ENCODE peak calls at places on chromosome 10, in six cellular contexts. One of them, this sample, is unnamed.

GRCh38 chr10:97333351-97333600 is 1.3 kb downstream of the FRAT2 start:
- DNase-seq in tibial artery: no peak
- DNase-seq in Calu3: peak
- DNase-seq in fibroblast of pulmonary artery: peak
- DNase-seq in adrenal gland: no peak
- DNase-seq in CD8-positive, alpha-beta T cell: no peak
- DNase-seq in this sample: no peak

GRCh38 chr10:113347508-113347907 is 205.3 kb upstream of the HABP2 start:
- DNase-seq in tibial artery: peak
- DNase-seq in Calu3: no peak
- DNase-seq in fibroblast of pulmonary artery: no peak
- DNase-seq in adrenal gland: no peak
- DNase-seq in CD8-positive, alpha-beta T cell: no peak
- DNase-seq in this sample: no peak

GRCh38 chr10:120429395-120429794 is 27.6 kb upstream of the PLPP4 start:
- DNase-seq in tibial artery: no peak
- DNase-seq in Calu3: no peak
- DNase-seq in fibroblast of pulmonary artery: no peak
- DNase-seq in adrenal gland: no peak
- DNase-seq in CD8-positive, alpha-beta T cell: no peak
- DNase-seq in this sample: no peak

GRCh38 chr10:131781791-131782190 is 119.0 kb upstream of the PPP2R2D start:
- DNase-seq in tibial artery: peak
- DNase-seq in Calu3: no peak
- DNase-seq in fibroblast of pulmonary artery: no peak
- DNase-seq in adrenal gland: no peak
- DNase-seq in CD8-positive, alpha-beta T cell: no peak
- DNase-seq in this sample: no peak

GRCh38 chr10:132707776-132708171 is 78.2 kb downstream of the NKX6-2 start:
- DNase-seq in tibial artery: peak
- DNase-seq in Calu3: no peak
- DNase-seq in fibroblast of pulmonary artery: no peak
- DNase-seq in adrenal gland: no peak
- DNase-seq in CD8-positive, alpha-beta T cell: no peak
- DNase-seq in this sample: no peak

GRCh38 chr10:89633484-89633883 is 11.6 kb downstream of the PANK1 start:
- DNase-seq in tibial artery: no peak
- DNase-seq in Calu3: peak
- DNase-seq in fibroblast of pulmonary artery: peak
- DNase-seq in adrenal gland: no peak
- DNase-seq in CD8-positive, alpha-beta T cell: no peak
- DNase-seq in this sample: no peak

GRCh38 chr10:7826971-7827370 is 8.7 kb downstream of the TAF3 start:
- DNase-seq in tibial artery: no peak
- DNase-seq in Calu3: no peak
- DNase-seq in fibroblast of pulmonary artery: peak
- DNase-seq in adrenal gland: no peak
- DNase-seq in CD8-positive, alpha-beta T cell: no peak
- DNase-seq in this sample: no peak

GRCh38 chr10:63318491-63318890 is 147.3 kb downstream of the JMJD1C start:
- DNase-seq in tibial artery: no peak
- DNase-seq in Calu3: no peak
- DNase-seq in fibroblast of pulmonary artery: peak
- DNase-seq in adrenal gland: no peak
- DNase-seq in CD8-positive, alpha-beta T cell: no peak
- DNase-seq in this sample: no peak

GRCh38 chr10:70432101-70432500 is 9.4 kb downstream of the NODAL start:
- DNase-seq in tibial artery: no peak
- DNase-seq in Calu3: no peak
- DNase-seq in fibroblast of pulmonary artery: peak
- DNase-seq in adrenal gland: no peak
- DNase-seq in CD8-positive, alpha-beta T cell: no peak
- DNase-seq in this sample: no peak

GRCh38 chr10:11204355-11204879 is 186.7 kb downstream of the CELF2 start:
- DNase-seq in tibial artery: no peak
- DNase-seq in Calu3: no peak
- DNase-seq in fibroblast of pulmonary artery: no peak
- DNase-seq in adrenal gland: no peak
- DNase-seq in CD8-positive, alpha-beta T cell: peak
- DNase-seq in this sample: no peak

GRCh38 chr10:93873427-93874115 is 20.2 kb upstream of the SLC35G1 start:
- DNase-seq in tibial artery: no peak
- DNase-seq in Calu3: no peak
- DNase-seq in fibroblast of pulmonary artery: peak
- DNase-seq in adrenal gland: no peak
- DNase-seq in CD8-positive, alpha-beta T cell: no peak
- DNase-seq in this sample: no peak

GRCh38 chr10:131901181-131901829 is 497 bp downstream of the PPP2R2D start:
- DNase-seq in tibial artery: peak
- DNase-seq in Calu3: peak
- DNase-seq in fibroblast of pulmonary artery: peak
- DNase-seq in adrenal gland: peak
- DNase-seq in CD8-positive, alpha-beta T cell: peak
- DNase-seq in this sample: peak

GRCh38 chr10:7111574-7111973 is 299.3 kb downstream of the SFMBT2 start:
- DNase-seq in tibial artery: no peak
- DNase-seq in Calu3: no peak
- DNase-seq in fibroblast of pulmonary artery: peak
- DNase-seq in adrenal gland: no peak
- DNase-seq in CD8-positive, alpha-beta T cell: no peak
- DNase-seq in this sample: no peak

GRCh38 chr10:43265799-43266721 is 805 bp downstream of the RASGEF1A start:
- DNase-seq in tibial artery: no peak
- DNase-seq in Calu3: peak
- DNase-seq in fibroblast of pulmonary artery: no peak
- DNase-seq in adrenal gland: peak
- DNase-seq in CD8-positive, alpha-beta T cell: peak
- DNase-seq in this sample: peak
- TF ChIP-seq CTCF in tibial artery: no peak
- TF ChIP-seq CTCF in Calu3: peak
- TF ChIP-seq CTCF in fibroblast of pulmonary artery: peak
- TF ChIP-seq CTCF in adrenal gland: peak
- TF ChIP-seq CTCF in CD8-positive, alpha-beta T cell: no peak
- TF ChIP-seq CTCF in this sample: peak

GRCh38 chr10:15167411-15168295 is 840 bp downstream of the NMT2 start:
- DNase-seq in tibial artery: peak
- DNase-seq in Calu3: peak
- DNase-seq in fibroblast of pulmonary artery: peak
- DNase-seq in adrenal gland: peak
- DNase-seq in CD8-positive, alpha-beta T cell: peak
- DNase-seq in this sample: peak
- TF ChIP-seq CTCF in tibial artery: peak
- TF ChIP-seq CTCF in Calu3: peak
- TF ChIP-seq CTCF in fibroblast of pulmonary artery: peak
- TF ChIP-seq CTCF in adrenal gland: peak
- TF ChIP-seq CTCF in CD8-positive, alpha-beta T cell: no peak
- TF ChIP-seq CTCF in this sample: peak

DNA sequence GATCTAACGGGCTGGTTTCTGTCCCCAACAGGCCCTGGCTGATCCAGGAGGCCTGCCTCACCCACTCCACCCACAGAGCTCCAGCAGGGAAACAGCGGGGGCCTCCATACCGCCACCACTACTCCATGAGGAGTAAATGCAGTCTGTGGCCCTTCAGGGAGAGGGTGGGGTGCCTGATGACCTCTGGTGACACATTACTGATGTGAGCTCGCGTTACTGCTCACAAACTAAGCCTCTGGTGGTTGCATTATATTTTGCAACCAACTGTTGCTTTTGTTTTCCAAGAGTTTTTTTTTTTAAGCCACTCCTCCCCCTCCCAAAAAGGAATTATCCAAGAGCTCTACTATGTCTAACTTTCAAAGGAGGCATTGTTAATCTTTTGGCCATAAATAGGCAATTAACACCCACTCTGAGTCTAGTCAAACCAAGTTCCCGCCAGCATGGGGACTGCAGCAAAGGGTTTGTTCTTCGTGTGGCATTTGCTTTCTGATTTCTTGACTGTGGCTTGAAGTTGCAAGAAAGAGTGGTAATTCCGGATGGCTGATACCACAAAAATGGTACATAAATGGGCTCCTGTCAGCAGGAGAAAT is 72.6 kb downstream of the FAM53B start:
- DNase-seq in tibial artery: no peak
- DNase-seq in Calu3: no peak
- DNase-seq in fibroblast of pulmonary artery: peak
- DNase-seq in adrenal gland: no peak
- DNase-seq in CD8-positive, alpha-beta T cell: no peak
- DNase-seq in this sample: no peak
- TF ChIP-seq CTCF in tibial artery: no peak
- TF ChIP-seq CTCF in Calu3: no peak
- TF ChIP-seq CTCF in fibroblast of pulmonary artery: no peak
- TF ChIP-seq CTCF in adrenal gland: peak
- TF ChIP-seq CTCF in CD8-positive, alpha-beta T cell: no peak
- TF ChIP-seq CTCF in this sample: peak

GRCh38 chr10:100021322-100021721 is 11.6 kb upstream of the DNMBP start:
- DNase-seq in tibial artery: no peak
- DNase-seq in Calu3: no peak
- DNase-seq in fibroblast of pulmonary artery: no peak
- DNase-seq in adrenal gland: no peak
- DNase-seq in CD8-positive, alpha-beta T cell: no peak
- DNase-seq in this sample: no peak

GRCh38 chr10:100020883-100021248 is 11.1 kb upstream of the DNMBP start:
- DNase-seq in tibial artery: no peak
- DNase-seq in Calu3: no peak
- DNase-seq in fibroblast of pulmonary artery: no peak
- DNase-seq in adrenal gland: no peak
- DNase-seq in CD8-positive, alpha-beta T cell: no peak
- DNase-seq in this sample: no peak

GRCh38 chr10:100022403-100022802 is 12.7 kb upstream of the DNMBP start:
- DNase-seq in tibial artery: no peak
- DNase-seq in Calu3: no peak
- DNase-seq in fibroblast of pulmonary artery: no peak
- DNase-seq in adrenal gland: no peak
- DNase-seq in CD8-positive, alpha-beta T cell: no peak
- DNase-seq in this sample: no peak

GRCh38 chr10:100020161-100020882 is 10.6 kb upstream of the DNMBP start:
- DNase-seq in tibial artery: no peak
- DNase-seq in Calu3: no peak
- DNase-seq in fibroblast of pulmonary artery: no peak
- DNase-seq in adrenal gland: no peak
- DNase-seq in CD8-positive, alpha-beta T cell: no peak
- DNase-seq in this sample: no peak

GRCh38 chr10:100019824-100020160 is 10.0 kb upstream of the DNMBP start:
- DNase-seq in tibial artery: no peak
- DNase-seq in Calu3: no peak
- DNase-seq in fibroblast of pulmonary artery: no peak
- DNase-seq in adrenal gland: no peak
- DNase-seq in CD8-positive, alpha-beta T cell: no peak
- DNase-seq in this sample: no peak
- TF ChIP-seq CTCF in tibial artery: no peak
- TF ChIP-seq CTCF in Calu3: no peak
- TF ChIP-seq CTCF in fibroblast of pulmonary artery: peak
- TF ChIP-seq CTCF in adrenal gland: no peak
- TF ChIP-seq CTCF in CD8-positive, alpha-beta T cell: no peak
- TF ChIP-seq CTCF in this sample: peak

GRCh38 chr10:51892965-51893658 is 193.7 kb upstream of the CSTF2T start:
- DNase-seq in tibial artery: no peak
- DNase-seq in Calu3: peak
- DNase-seq in fibroblast of pulmonary artery: peak
- DNase-seq in adrenal gland: no peak
- DNase-seq in CD8-positive, alpha-beta T cell: no peak
- DNase-seq in this sample: no peak
- TF ChIP-seq CTCF in tibial artery: peak
- TF ChIP-seq CTCF in Calu3: no peak
- TF ChIP-seq CTCF in fibroblast of pulmonary artery: peak
- TF ChIP-seq CTCF in adrenal gland: peak
- TF ChIP-seq CTCF in CD8-positive, alpha-beta T cell: no peak
- TF ChIP-seq CTCF in this sample: peak

DNA sequence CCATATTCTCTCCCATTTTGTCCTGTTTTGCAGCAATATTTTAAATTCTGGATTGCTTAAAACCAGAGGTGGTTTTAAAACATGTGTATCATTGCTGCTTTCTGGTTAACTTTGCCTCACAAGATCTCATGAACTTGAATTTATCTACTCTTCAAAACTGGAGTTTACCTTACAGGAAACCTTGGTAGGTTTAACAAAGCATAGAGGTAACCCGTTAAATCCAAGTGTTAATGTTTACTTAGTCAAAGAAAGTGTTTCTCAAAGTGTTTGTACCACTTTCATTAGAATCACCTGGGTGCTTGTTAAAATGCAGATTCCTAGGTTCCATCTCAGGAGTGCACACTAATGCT is 44.0 kb upstream of the VDAC2 start:
- DNase-seq in tibial artery: no peak
- DNase-seq in Calu3: no peak
- DNase-seq in fibroblast of pulmonary artery: no peak
- DNase-seq in adrenal gland: no peak
- DNase-seq in CD8-positive, alpha-beta T cell: no peak
- DNase-seq in this sample: no peak
- TF ChIP-seq CTCF in tibial artery: no peak
- TF ChIP-seq CTCF in Calu3: no peak
- TF ChIP-seq CTCF in fibroblast of pulmonary artery: no peak
- TF ChIP-seq CTCF in adrenal gland: no peak
- TF ChIP-seq CTCF in CD8-positive, alpha-beta T cell: no peak
- TF ChIP-seq CTCF in this sample: no peak

GRCh38 chr10:35780970-35781642 is 139.0 kb upstream of the FZD8 start:
- DNase-seq in tibial artery: no peak
- DNase-seq in Calu3: no peak
- DNase-seq in fibroblast of pulmonary artery: peak
- DNase-seq in adrenal gland: no peak
- DNase-seq in CD8-positive, alpha-beta T cell: no peak
- DNase-seq in this sample: no peak
- TF ChIP-seq CTCF in tibial artery: no peak
- TF ChIP-seq CTCF in Calu3: no peak
- TF ChIP-seq CTCF in fibroblast of pulmonary artery: no peak
- TF ChIP-seq CTCF in adrenal gland: no peak
- TF ChIP-seq CTCF in CD8-positive, alpha-beta T cell: no peak
- TF ChIP-seq CTCF in this sample: no peak

DNA sequence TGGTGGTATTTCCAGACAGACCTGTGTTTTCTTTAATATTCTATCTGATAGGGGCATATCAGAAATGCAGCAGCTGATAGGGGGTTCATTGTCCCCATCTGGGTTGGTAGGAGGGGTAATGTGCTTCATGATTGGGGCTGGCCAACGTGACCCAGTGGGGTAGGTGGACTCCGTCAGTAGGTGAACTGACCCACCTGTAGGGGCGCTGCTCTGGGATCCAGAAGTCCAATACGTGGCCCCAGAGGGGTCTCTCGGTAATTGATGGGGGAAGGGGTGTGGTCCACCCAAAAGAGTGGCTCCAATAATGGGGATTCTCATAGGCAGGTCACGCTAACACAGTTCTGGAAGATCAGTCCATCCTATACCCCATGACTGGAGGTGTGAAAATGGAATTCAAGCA is 112.0 kb downstream of the PRLHR start:
- DNase-seq in tibial artery: no peak
- DNase-seq in Calu3: no peak
- DNase-seq in fibroblast of pulmonary artery: no peak
- DNase-seq in adrenal gland: no peak
- DNase-seq in CD8-positive, alpha-beta T cell: no peak
- DNase-seq in this sample: no peak
- TF ChIP-seq CTCF in tibial artery: no peak
- TF ChIP-seq CTCF in Calu3: no peak
- TF ChIP-seq CTCF in fibroblast of pulmonary artery: no peak
- TF ChIP-seq CTCF in adrenal gland: no peak
- TF ChIP-seq CTCF in CD8-positive, alpha-beta T cell: no peak
- TF ChIP-seq CTCF in this sample: no peak

GRCh38 chr10:130110236-130111114 is at the start of gene C10orf143:
- DNase-seq in tibial artery: peak
- DNase-seq in Calu3: peak
- DNase-seq in fibroblast of pulmonary artery: peak
- DNase-seq in adrenal gland: peak
- DNase-seq in CD8-positive, alpha-beta T cell: peak
- DNase-seq in this sample: peak
- TF ChIP-seq CTCF in tibial artery: no peak
- TF ChIP-seq CTCF in Calu3: no peak
- TF ChIP-seq CTCF in fibroblast of pulmonary artery: no peak
- TF ChIP-seq CTCF in adrenal gland: no peak
- TF ChIP-seq CTCF in CD8-positive, alpha-beta T cell: no peak
- TF ChIP-seq CTCF in this sample: no peak

This sample was measured in progenitor cell of endocrine pancreas.